ENCODE peak calls at places on chromosomes 16 and 17, in eight cellular contexts. K is heart right ventricle; X is AG09309; O is DND-41; Q is AG04449; C is CD4-positive, CD25-positive, alpha-beta regulatory T cell; N is CD8-positive, alpha-beta T cell; H is neuronal stem cell. G is an unnamed sample.
A peak's percentile ranks its signal among the peaks of the same experiment; 100 is the strongest.

GRCh38 chr16:11391576-11391975 is 46.3 kb downstream of the RMI2 start:
- DNase-seq in X (no peak), O (no peak), N (no peak), Q (no peak), H (no peak), C (no peak), K (no peak), G (no peak)

GRCh38 chr17:5500247-5500803 is 14.0 kb downstream of the MIS12 start:
- DNase-seq in H (no peak), C (no peak), K (no peak), N (no peak), O (no peak), Q (no peak), X (no peak), G (no peak)

GRCh38 chr17:66459811-66460270 is 157.4 kb downstream of the PRKCA start:
- DNase-seq in O (no peak), H (no peak), X (peak; percentile 98), Q (peak; percentile 93), N (no peak), C (no peak), K (peak; percentile 38), G (no peak)

GRCh38 chr17:54814371-54814770 is 86.3 kb upstream of the TOM1L1 start:
- DNase-seq in X (no peak), N (no peak), H (no peak), K (no peak), O (no peak), C (no peak), Q (no peak), G (no peak)

GRCh38 chr16:19645557-19645981 is 72.5 kb downstream of the KNOP1 start:
- DNase-seq in N (no peak), K (peak; percentile 77), H (no peak), O (no peak), Q (no peak), X (no peak), C (no peak), G (no peak)

GRCh38 chr16:21026846-21027245 is 123.8 kb downstream of the DNAH3 start:
- DNase-seq in Q (no peak), N (no peak), K (no peak), X (no peak), C (no peak), O (no peak), H (no peak), G (no peak)

GRCh38 chr17:16345565-16345964 is 7.7 kb downstream of the CENPV start:
- DNase-seq in H (no peak), Q (no peak), O (no peak), C (no peak), X (no peak), K (no peak), N (no peak), G (no peak)

GRCh38 chr16:83615553-83615952 is 192.2 kb upstream of the HSBP1 start:
- DNase-seq in N (no peak), H (no peak), Q (no peak), O (no peak), X (no peak), K (no peak), C (no peak), G (no peak)

GRCh38 chr17:72039490-72039889 is 81.3 kb upstream of the SOX9 start:
- DNase-seq in H (no peak), Q (no peak), K (no peak), X (no peak), N (no peak), O (no peak), C (no peak), G (no peak)

GRCh38 chr17:57740225-57740528 is 4.9 kb downstream of the CCDC182 start:
- DNase-seq in Q (no peak), N (no peak), K (no peak), X (no peak), C (no peak), O (no peak), H (no peak), G (no peak)

GRCh38 chr17:27345141-27345904 is 51.4 kb downstream of the WSB1 start:
- DNase-seq in Q (no peak), N (no peak), K (no peak), C (no peak), O (no peak), H (peak; percentile 49), X (no peak), G (no peak)

GRCh38 chr16:65728652-65729051 is 606.8 kb upstream of the CDH11 start:
- DNase-seq in Q (no peak), O (no peak), H (no peak), C (no peak), N (no peak), K (no peak), X (no peak), G (no peak)

GRCh38 chr16:84503751-84504395 is 586 bp downstream of the MEAK7 start:
- DNase-seq in Q (no peak), H (no peak), X (no peak), N (no peak), C (no peak), K (no peak), O (no peak), G (no peak)

GRCh38 chr17:3935140-3935542 is 18.9 kb upstream of the P2RX1 start:
- DNase-seq in K (peak; percentile 73), C (no peak), X (no peak), Q (no peak), N (peak; percentile 39), H (peak; percentile 45), O (peak; percentile 55), G (no peak)

GRCh38 chr16:67238278-67238575 is 9.1 kb downstream of the FHOD1 start:
- DNase-seq in Q (no peak), X (no peak), H (no peak), O (no peak), N (no peak), C (no peak), K (no peak), G (no peak)

GRCh38 chr16:67234180-67234597 is 7.3 kb downstream of the TMEM208 start:
- DNase-seq in O (no peak), Q (no peak), K (no peak), C (no peak), N (no peak), H (no peak), X (no peak), G (no peak)

GRCh38 chr16:67236551-67237395 is 9.8 kb downstream of the TMEM208 start:
- DNase-seq in O (peak; percentile 91), X (no peak), H (no peak), C (peak; percentile 64), K (no peak), N (peak; percentile 72), Q (no peak), G (peak; percentile 81)

GRCh38 chr16:67237396-67238277 is 9.6 kb downstream of the FHOD1 start:
- DNase-seq in H (no peak), O (no peak), N (no peak), C (no peak), Q (no peak), K (no peak), X (no peak), G (no peak)

GRCh38 chr16:67235816-67236547 is 9.1 kb downstream of the TMEM208 start:
- DNase-seq in K (no peak), N (peak; percentile 48), Q (no peak), C (no peak), H (no peak), X (no peak), O (peak; percentile 86), G (peak; percentile 94)
- H3K4me3 ChIP-seq in K (no peak overlapping the region), N (no peak overlapping the region), Q (no peak overlapping the region), C (no peak overlapping the region), H (peak overlapping the region; percentile 16), X (no peak overlapping the region), O (peak overlapping the region; percentile 55), G (peak overlapping the region; percentile 65)

GRCh38 chr17:15265131-15265530 is at the start of gene PMP22:
- DNase-seq in N (no peak), O (no peak), H (no peak), X (no peak), C (no peak), K (peak; percentile 70), Q (no peak), G (no peak)
- H3K4me3 ChIP-seq in N (no peak within 1 kb of the TSS), O (no peak within 1 kb of the TSS), H (no peak within 1 kb of the TSS), X (no peak within 1 kb of the TSS), C (no peak within 1 kb of the TSS), K (peak within 1 kb of the TSS; percentile 41), Q (no peak within 1 kb of the TSS), G (no peak within 1 kb of the TSS)

DNA sequence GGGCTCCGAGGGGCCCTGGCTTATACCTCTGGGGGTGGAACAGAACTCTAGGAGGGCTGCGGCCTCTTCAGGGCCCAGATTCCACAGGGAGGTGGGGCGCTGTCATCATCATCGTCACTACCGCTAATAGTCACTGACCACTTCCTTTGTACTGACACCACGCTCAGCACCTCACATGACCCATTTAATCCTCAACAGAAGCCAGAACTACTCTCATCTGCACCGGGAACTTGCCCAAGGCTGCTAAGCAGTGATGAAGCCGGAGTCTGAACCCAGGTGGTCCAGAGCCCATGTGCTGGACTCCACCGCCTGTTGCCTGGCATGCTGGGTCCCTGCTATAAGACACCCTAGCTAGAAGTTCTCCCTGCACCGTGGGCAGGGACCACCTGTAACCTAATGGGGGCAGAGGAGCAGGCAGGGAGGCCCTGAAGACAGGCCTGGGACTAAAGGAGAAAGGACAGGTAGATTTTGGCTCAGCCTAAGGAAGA is 12.0 kb downstream of the UNC13D start:
- DNase-seq in O (no peak), C (peak; percentile 46), H (no peak), X (peak; percentile 59), Q (no peak), K (no peak), N (peak; percentile 74), G (peak; percentile 30)
- H3K4me3 ChIP-seq in O (no peak overlapping the region), C (peak overlapping the region; percentile 49), H (no peak overlapping the region), X (no peak overlapping the region), Q (no peak overlapping the region), K (no peak overlapping the region), N (peak overlapping the region; percentile 9), G (peak overlapping the region; percentile 38)

DNA sequence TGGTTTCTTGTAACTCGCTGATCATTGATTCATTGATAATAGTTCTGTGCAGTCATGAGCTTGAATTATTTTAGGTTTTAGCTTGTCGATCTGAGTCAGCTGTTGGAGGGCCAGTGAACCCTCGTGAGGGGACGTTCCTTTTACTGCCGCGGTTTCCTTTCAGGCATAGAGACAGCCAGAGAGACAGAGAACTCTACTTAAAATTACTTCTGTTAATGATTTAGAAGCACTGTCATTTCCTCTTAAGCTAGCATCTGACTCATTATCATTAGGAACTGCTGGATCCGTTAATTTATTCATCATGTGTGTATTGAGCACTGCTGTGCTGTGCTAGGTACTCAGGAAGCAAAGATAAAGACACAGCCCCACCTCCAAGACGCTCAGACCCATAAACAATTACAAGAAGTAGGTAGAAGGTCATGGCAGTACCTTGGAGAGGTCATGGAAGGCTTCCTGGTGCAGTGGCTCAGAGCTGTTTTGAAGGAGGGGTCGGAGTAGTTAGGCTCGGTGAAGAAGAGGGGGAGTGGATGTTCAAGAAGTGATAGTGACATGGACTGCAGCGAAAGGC is 3.2 kb downstream of the PGS1 start:
- DNase-seq in C (peak; percentile 43), H (no peak), K (no peak), O (no peak), Q (no peak), X (no peak), N (peak; percentile 40), G (no peak)
- H3K4me3 ChIP-seq in C (peak overlapping the region; percentile 76), H (no peak overlapping the region), K (no peak overlapping the region), O (no peak overlapping the region), Q (peak overlapping the region; percentile 35), X (no peak overlapping the region), N (peak overlapping the region; percentile 0), G (no peak overlapping the region)

DNA sequence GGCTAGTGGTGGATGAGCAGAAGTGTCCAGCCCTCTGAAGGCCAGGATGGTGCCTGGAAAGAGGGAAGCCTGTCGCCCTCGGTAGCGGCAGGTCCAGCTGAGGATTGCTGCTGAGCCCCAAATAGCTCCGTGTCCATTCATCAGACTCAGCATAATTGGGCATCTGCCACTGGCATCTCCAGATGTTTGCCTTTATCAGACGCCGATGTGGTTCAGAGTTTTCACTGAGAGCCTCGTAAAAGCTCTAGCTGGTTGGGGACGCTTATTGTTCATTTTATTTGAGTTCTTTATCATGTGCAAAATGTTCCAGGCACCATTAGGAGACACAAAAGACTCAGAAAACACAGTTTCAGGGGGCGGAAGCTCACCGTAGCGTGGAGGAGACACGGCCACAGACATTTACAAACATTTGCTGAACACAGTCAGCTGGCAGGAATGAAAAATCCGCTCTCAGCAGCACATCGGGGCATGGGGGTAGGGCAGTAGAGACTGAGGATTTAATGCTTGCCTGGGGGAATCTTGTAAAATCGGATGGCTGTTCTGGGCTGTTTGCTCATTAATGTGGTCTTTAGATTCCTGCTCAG is 41.8 kb downstream of the SMPD3 start:
- DNase-seq in K (no peak), X (peak; percentile 40), H (no peak), Q (peak; percentile 12), C (no peak), O (no peak), N (no peak), G (no peak)
- H3K4me3 ChIP-seq in K (no peak overlapping the region), X (peak overlapping the region; percentile 25), H (no peak overlapping the region), Q (peak overlapping the region; percentile 36), C (no peak overlapping the region), O (no peak overlapping the region), N (no peak overlapping the region), G (no peak overlapping the region)